ENCODE peak calls at places on chromosomes 13 and 19, in four cellular contexts. U, S, J and N are unnamed samples.

GRCh38 chr19:5006201-5006600 is 37.3 kb downstream of the KDM4B start:
- DNase-seq in U (no peak), S (no peak), J (no peak), N (no peak)

GRCh38 chr13:33634526-33635111 is 183.3 kb upstream of the RFC3 start:
- DNase-seq in S (no peak), U (no peak), J (no peak), N (no peak)

GRCh38 chr13:72698164-72698563 is 29.3 kb downstream of the MZT1 start:
- DNase-seq in J (no peak), U (no peak), S (no peak), N (no peak)

GRCh38 chr19:4052114-4052992 is 14.3 kb downstream of the ZBTB7A start:
- DNase-seq in J (no peak), U (no peak), S (no peak), N (no peak)

GRCh38 chr19:49111218-49111998 is 2.8 kb upstream of the LIN7B start:
- DNase-seq in J (no peak), U (no peak), S (no peak), N (no peak)

GRCh38 chr13:78183737-78184136 is 265.1 kb upstream of the EDNRB start:
- DNase-seq in S (no peak), J (no peak), U (no peak), N (no peak)

GRCh38 chr19:17300992-17301585 is 2.1 kb downstream of the ABHD8 start:
- DNase-seq in J (no peak), U (no peak), S (no peak), N (no peak)

GRCh38 chr13:62931901-62932883 is 1516.5 kb upstream of the PCDH20 start:
- DNase-seq in J (no peak), U (no peak), S (no peak), N (no peak)

GRCh38 chr13:43666403-43666802 is 120.4 kb downstream of the ENOX1 start:
- DNase-seq in S (no peak), U (no peak), J (no peak), N (no peak)

GRCh38 chr13:70817571-70817970 is 709.3 kb upstream of the KLHL1 start:
- DNase-seq in U (no peak), J (no peak), S (no peak), N (no peak)

GRCh38 chr13:95494082-95494681 is 58.3 kb upstream of the CLDN10 start:
- DNase-seq in J (no peak), S (no peak), U (peak), N (no peak)

GRCh38 chr13:51585696-51586095 is 1.4 kb downstream of the WDFY2 start:
- DNase-seq in J (no peak), S (no peak), U (no peak), N (no peak)

GRCh38 chr13:114268344-114269280 is 12.8 kb upstream of the UPF3A start:
- DNase-seq in U (no peak), J (no peak), S (no peak), N (no peak)

GRCh38 chr19:31110331-31110730 is 238.9 kb downstream of the TSHZ3 start:
- DNase-seq in J (peak), S (no peak), U (peak), N (no peak)

GRCh38 chr19:17942582-17943283 is 9.9 kb downstream of the CCDC124 start:
- DNase-seq in U (peak), J (peak), S (no peak), N (no peak)

GRCh38 chr19:56350416-56351045 is 35.9 kb upstream of the ZSCAN5A start:
- DNase-seq in J (peak), S (no peak), U (peak), N (no peak)

GRCh38 chr19:40519352-40520322 is 52.8 kb downstream of the SPTBN4 start:
- DNase-seq in S (no peak), J (peak), U (peak), N (no peak)

GRCh38 chr13:29452773-29453574 is 142.5 kb downstream of the SLC7A1 start:
- DNase-seq in U (no peak), S (no peak), J (no peak), N (no peak)